ENCODE peak calls at places on chromosomes 12 and 14, in five cellular contexts. Y, R, T, J and H are unnamed samples.

GRCh38 chr12:86712425-86712843 is 456.2 kb upstream of the MGAT4C start:
- DNase-seq in Y (no peak), R (no peak), T (no peak), J (no peak), H (no peak)

GRCh38 chr12:122308811-122309210 is 42.5 kb upstream of the VPS33A start:
- DNase-seq in Y (no peak), R (no peak), T (no peak), J (no peak), H (no peak)

GRCh38 chr12:20588057-20588456 is 107.1 kb upstream of the SLCO1C1 start:
- DNase-seq in Y (peak; percentile 79), R (no peak), T (no peak), J (no peak), H (peak; percentile 18)

GRCh38 chr14:80164991-80165390 is 46.3 kb downstream of the DIO2 start:
- DNase-seq in Y (no peak), R (no peak), T (no peak), J (no peak), H (no peak)

GRCh38 chr12:14959126-14959440 is 2.3 kb downstream of the ARHGDIB start:
- DNase-seq in Y (no peak), R (no peak), T (no peak), J (no peak), H (no peak)

GRCh38 chr12:125262866-125263265 is 197.6 kb downstream of the AACS start:
- DNase-seq in Y (no peak), R (no peak), T (no peak), J (no peak), H (no peak)

GRCh38 chr14:56195727-56196126 is 77.5 kb downstream of the PELI2 start:
- DNase-seq in Y (no peak), R (peak; percentile 65), T (peak; percentile 21), J (no peak), H (no peak)

GRCh38 chr12:4107436-4107878 is 166.1 kb upstream of the CCND2 start:
- DNase-seq in Y (peak; percentile 29), R (peak; percentile 38), T (peak; percentile 74), J (no peak), H (no peak)

GRCh38 chr12:108640802-108641445 is 7.2 kb upstream of the SELPLG start:
- DNase-seq in Y (peak; percentile 58), R (peak; percentile 46), T (no peak), J (peak; percentile 54), H (no peak)

GRCh38 chr14:75042040-75042439 is 9.2 kb downstream of the MLH3 start:
- DNase-seq in Y (peak; percentile 68), R (peak; percentile 16), T (no peak), J (no peak), H (no peak)

GRCh38 chr14:30312214-30312613 is 246.7 kb upstream of the G2E3 start:
- DNase-seq in Y (no peak), R (no peak), T (no peak), J (no peak), H (no peak)

GRCh38 chr14:28807518-28807917 is 40.9 kb downstream of the FOXG1 start:
- DNase-seq in Y (no peak), R (no peak), T (no peak), J (no peak), H (no peak)

GRCh38 chr12:116426391-116427136 is 132.6 kb upstream of the MAP1LC3B2 start:
- DNase-seq in Y (peak; percentile 35), R (peak; percentile 26), T (peak; percentile 71), J (peak; percentile 35), H (no peak)

DNA sequence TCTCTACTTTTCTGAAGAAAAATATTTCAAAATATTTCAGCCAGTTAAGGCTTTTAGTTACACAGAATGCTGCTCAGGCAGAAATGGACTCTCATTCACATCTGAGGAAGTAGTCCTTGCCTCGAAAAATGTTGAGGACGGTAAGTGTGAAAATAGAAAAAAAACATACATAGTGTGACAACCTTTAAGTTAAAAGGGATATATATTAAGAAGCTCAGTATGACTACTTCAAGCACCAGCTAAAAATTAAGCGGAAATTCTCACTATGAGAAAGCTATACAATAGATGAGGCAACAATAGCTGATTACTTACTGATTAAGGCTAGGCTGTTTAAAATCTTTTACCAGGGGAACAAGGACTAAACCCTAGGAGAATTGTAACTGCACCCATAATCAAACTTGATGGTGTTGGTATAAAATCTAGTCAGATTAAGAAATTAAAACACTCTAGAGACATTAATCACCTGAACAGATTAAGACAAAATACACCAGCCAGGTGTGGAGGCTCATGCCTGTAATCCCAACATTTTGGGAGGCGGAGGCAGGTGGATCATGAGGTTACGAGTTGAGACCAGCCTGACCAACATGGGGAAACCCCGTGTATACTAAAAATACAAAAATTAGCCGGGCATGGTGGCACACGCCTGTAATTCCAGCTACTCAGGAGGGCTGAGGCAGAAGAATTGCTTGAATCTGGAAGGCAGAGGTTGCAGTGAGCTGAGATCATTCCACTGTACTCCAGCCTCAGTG is 53.9 kb downstream of the HNRNPC start:
- DNase-seq in Y (no peak), R (no peak), T (no peak), J (no peak), H (no peak)
- H3K27ac ChIP-seq in Y (no peak overlapping the region), R (no peak overlapping the region), T (no peak overlapping the region), J (no peak overlapping the region), H (no peak overlapping the region)

GRCh38 chr12:56989866-56990610 is 16.3 kb downstream of the ZBTB39 start:
- DNase-seq in Y (no peak), R (no peak), T (no peak), J (no peak), H (no peak)

GRCh38 chr12:56994231-56994746 is 12.1 kb downstream of the ZBTB39 start:
- DNase-seq in Y (no peak), R (no peak), T (no peak), J (no peak), H (no peak)

GRCh38 chr12:56990648-56991318 is 15.6 kb downstream of the ZBTB39 start:
- DNase-seq in Y (no peak), R (no peak), T (no peak), J (no peak), H (no peak)

GRCh38 chr12:56993346-56993745 is 13.0 kb downstream of the ZBTB39 start:
- DNase-seq in Y (no peak), R (no peak), T (no peak), J (no peak), H (no peak)

DNA sequence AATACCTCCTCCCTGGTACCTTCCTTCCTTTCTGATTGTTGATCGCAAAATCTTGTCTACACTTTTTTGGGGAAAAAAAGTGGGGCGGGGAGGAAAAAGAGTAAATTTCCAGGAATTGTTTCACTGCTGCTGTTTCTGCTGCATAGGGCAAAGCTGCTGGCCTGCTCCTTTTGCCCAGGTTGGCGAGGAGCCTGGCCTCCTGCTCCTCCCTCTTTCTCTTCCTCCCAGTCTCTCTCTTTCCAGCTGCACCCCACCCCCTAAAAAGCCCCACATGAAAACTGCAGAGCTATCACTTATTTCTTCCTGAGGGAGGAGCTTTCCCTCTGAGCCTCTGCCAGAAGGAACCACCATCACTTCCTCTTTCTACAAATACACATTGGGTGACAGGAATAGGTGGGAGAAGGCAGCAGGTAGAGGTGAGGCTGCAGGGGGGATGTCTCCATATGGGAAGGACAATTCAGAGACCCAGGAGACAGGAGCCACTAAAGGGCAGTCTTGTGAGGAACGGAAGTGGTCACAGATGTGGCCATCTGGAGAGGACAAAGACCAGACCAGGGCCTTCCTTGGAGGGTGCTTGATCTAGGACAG is 14.9 kb downstream of the ZBTB39 start:
- DNase-seq in Y (no peak), R (no peak), T (peak; percentile 20), J (peak; percentile 53), H (peak; percentile 11)
- H3K27ac ChIP-seq in Y (no peak overlapping the region), R (no peak overlapping the region), T (peak overlapping the region; percentile 25), J (peak overlapping the region; percentile 59), H (no peak overlapping the region)

GRCh38 chr14:26332966-26333365 is 264.9 kb downstream of the NOVA1 start:
- DNase-seq in Y (no peak), R (no peak), T (peak; percentile 31), J (no peak), H (no peak)

GRCh38 chr14:26330982-26331381 is 266.9 kb downstream of the NOVA1 start:
- DNase-seq in Y (no peak), R (peak; percentile 8), T (peak; percentile 26), J (no peak), H (no peak)

GRCh38 chr14:26328766-26329165 is 269.1 kb downstream of the NOVA1 start:
- DNase-seq in Y (no peak), R (no peak), T (no peak), J (no peak), H (no peak)

GRCh38 chr14:26334288-26334687 is 263.5 kb downstream of the NOVA1 start:
- DNase-seq in Y (no peak), R (no peak), T (no peak), J (no peak), H (no peak)
- H3K27ac ChIP-seq in Y (no peak overlapping the region), R (no peak overlapping the region), T (no peak overlapping the region), J (no peak overlapping the region), H (no peak overlapping the region)

GRCh38 chr12:123523518-123523917 is 10.0 kb downstream of the RILPL1 start:
- DNase-seq in Y (no peak), R (no peak), T (no peak), J (no peak), H (no peak)
- H3K27ac ChIP-seq in Y (no peak overlapping the region), R (no peak overlapping the region), T (no peak overlapping the region), J (peak overlapping the region; percentile 93), H (no peak overlapping the region)

GRCh38 chr14:69076341-69076740 is 76.6 kb downstream of the DCAF5 start:
- DNase-seq in Y (no peak), R (no peak), T (no peak), J (no peak), H (no peak)

GRCh38 chr14:69079188-69079742 is 73.7 kb downstream of the DCAF5 start:
- DNase-seq in Y (no peak), R (no peak), T (no peak), J (no peak), H (no peak)

GRCh38 chr14:69079747-69080146 is 73.2 kb downstream of the DCAF5 start:
- DNase-seq in Y (no peak), R (no peak), T (no peak), J (no peak), H (no peak)

GRCh38 chr14:69081271-69081670 is 71.6 kb downstream of the DCAF5 start:
- DNase-seq in Y (no peak), R (no peak), T (no peak), J (no peak), H (no peak)

DNA sequence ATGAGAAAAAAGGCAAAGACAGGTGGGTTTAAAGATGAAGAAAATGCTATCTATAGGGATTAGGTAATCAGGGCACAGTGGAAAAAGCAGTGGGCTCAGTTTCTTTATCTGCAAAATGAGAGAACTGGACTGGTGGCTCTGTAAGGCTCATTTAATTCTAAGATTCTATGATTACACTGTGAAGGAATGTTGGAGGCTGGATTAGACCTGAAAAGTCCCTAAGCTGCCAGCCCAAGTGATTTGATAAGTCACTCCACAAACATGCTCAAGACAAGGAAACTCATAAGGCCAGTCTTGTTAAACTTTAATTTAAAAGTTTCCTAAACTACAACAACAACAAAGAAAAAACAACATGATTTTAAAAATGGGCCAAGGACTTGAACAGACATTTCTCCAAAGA is 75.1 kb downstream of the DCAF5 start:
- DNase-seq in Y (no peak), R (no peak), T (no peak), J (no peak), H (no peak)
- H3K27ac ChIP-seq in Y (peak overlapping the region; percentile 96), R (no peak overlapping the region), T (peak overlapping the region; percentile 39), J (no peak overlapping the region), H (no peak overlapping the region)